ENCODE peak calls at places on chromosomes 1 and 21, in four cellular contexts. One of them, this sample, is unnamed.

GRCh38 chr1:234589064-234589765 is 20.8 kb downstream of the IRF2BP2 start:
- DNase-seq in brain microvascular endothelial cell: no peak
- DNase-seq in esophagus muscularis mucosa: peak; percentile 75
- DNase-seq in endodermal cell: no peak
- DNase-seq in this sample: no peak

GRCh38 chr21:44024895-44025353 is 12.8 kb downstream of the TRAPPC10 start:
- DNase-seq in brain microvascular endothelial cell: peak; percentile 72
- DNase-seq in endodermal cell: peak; percentile 61
- DNase-seq in esophagus muscularis mucosa: no peak
- DNase-seq in this sample: no peak

GRCh38 chr1:24946861-24947658 is 17.0 kb upstream of the RUNX3 start:
- DNase-seq in brain microvascular endothelial cell: peak; percentile 55
- DNase-seq in endodermal cell: no peak
- DNase-seq in esophagus muscularis mucosa: no peak
- DNase-seq in this sample: no peak

GRCh38 chr1:223811634-223812101 is 34.1 kb downstream of the TP53BP2 start:
- DNase-seq in endodermal cell: no peak
- DNase-seq in esophagus muscularis mucosa: no peak
- DNase-seq in brain microvascular endothelial cell: peak; percentile 20
- DNase-seq in this sample: no peak

GRCh38 chr1:32870615-32871363 is at the start of gene FNDC5:
- DNase-seq in endodermal cell: peak; percentile 78
- DNase-seq in brain microvascular endothelial cell: no peak
- DNase-seq in esophagus muscularis mucosa: no peak
- DNase-seq in this sample: no peak

GRCh38 chr1:165799387-165799786 is 28.0 kb upstream of the UCK2 start:
- DNase-seq in endodermal cell: no peak
- DNase-seq in brain microvascular endothelial cell: no peak
- DNase-seq in esophagus muscularis mucosa: no peak
- DNase-seq in this sample: no peak

GRCh38 chr1:37995773-37996379 is 6.1 kb upstream of the SF3A3 start:
- DNase-seq in brain microvascular endothelial cell: peak; percentile 67
- DNase-seq in esophagus muscularis mucosa: peak; percentile 93
- DNase-seq in endodermal cell: peak; percentile 89
- DNase-seq in this sample: no peak

GRCh38 chr1:50774759-50775351 is 185.2 kb downstream of the FAF1 start:
- DNase-seq in endodermal cell: no peak
- DNase-seq in esophagus muscularis mucosa: no peak
- DNase-seq in brain microvascular endothelial cell: peak; percentile 40
- DNase-seq in this sample: no peak

GRCh38 chr1:21924503-21925005 is 12.6 kb downstream of the HSPG2 start:
- DNase-seq in esophagus muscularis mucosa: no peak
- DNase-seq in endodermal cell: no peak
- DNase-seq in brain microvascular endothelial cell: no peak
- DNase-seq in this sample: no peak

GRCh38 chr1:223136086-223136485 is 7.0 kb downstream of the TLR5 start:
- DNase-seq in endodermal cell: peak; percentile 78
- DNase-seq in esophagus muscularis mucosa: no peak
- DNase-seq in brain microvascular endothelial cell: no peak
- DNase-seq in this sample: no peak

GRCh38 chr1:167447521-167448136 is 70.7 kb downstream of the CD247 start:
- DNase-seq in endodermal cell: peak; percentile 78
- DNase-seq in esophagus muscularis mucosa: no peak
- DNase-seq in brain microvascular endothelial cell: no peak
- DNase-seq in this sample: no peak

GRCh38 chr1:154006136-154006535 is 15.6 kb downstream of the RPS27 start:
- DNase-seq in esophagus muscularis mucosa: no peak
- DNase-seq in endodermal cell: no peak
- DNase-seq in brain microvascular endothelial cell: peak; percentile 42
- DNase-seq in this sample: no peak

GRCh38 chr1:95067069-95067468 is 5.7 kb downstream of the ALG14 start:
- DNase-seq in endodermal cell: no peak
- DNase-seq in brain microvascular endothelial cell: no peak
- DNase-seq in esophagus muscularis mucosa: no peak
- DNase-seq in this sample: no peak

GRCh38 chr1:93575586-93576271 is 105.9 kb downstream of the BCAR3 start:
- DNase-seq in endodermal cell: peak; percentile 51
- DNase-seq in brain microvascular endothelial cell: no peak
- DNase-seq in esophagus muscularis mucosa: peak; percentile 90
- DNase-seq in this sample: no peak

GRCh38 chr1:30977105-30977504 is 68.5 kb upstream of the SDC3 start:
- DNase-seq in brain microvascular endothelial cell: peak; percentile 29
- DNase-seq in endodermal cell: no peak
- DNase-seq in esophagus muscularis mucosa: no peak
- DNase-seq in this sample: no peak

GRCh38 chr1:94237291-94238226 is at the start of gene ARHGAP29:
- DNase-seq in endodermal cell: peak; percentile 96
- DNase-seq in esophagus muscularis mucosa: no peak
- DNase-seq in brain microvascular endothelial cell: peak; percentile 74
- DNase-seq in this sample: peak; percentile 50

GRCh38 chr1:68112835-68113243 is 62.4 kb upstream of the DIRAS3 start:
- DNase-seq in brain microvascular endothelial cell: peak; percentile 85
- DNase-seq in endodermal cell: peak; percentile 22
- DNase-seq in esophagus muscularis mucosa: peak; percentile 91
- DNase-seq in this sample: no peak

GRCh38 chr1:204443871-204444581 is 32.4 kb upstream of the PPP1R15B start:
- DNase-seq in endodermal cell: no peak
- DNase-seq in esophagus muscularis mucosa: no peak
- DNase-seq in brain microvascular endothelial cell: no peak
- DNase-seq in this sample: no peak

GRCh38 chr1:7539772-7540175 is 231.3 kb upstream of the VAMP3 start:
- DNase-seq in esophagus muscularis mucosa: no peak
- DNase-seq in endodermal cell: peak; percentile 96
- DNase-seq in brain microvascular endothelial cell: peak; percentile 15
- DNase-seq in this sample: no peak

GRCh38 chr1:212608956-212609700 is 567 bp downstream of the ATF3 start:
- DNase-seq in esophagus muscularis mucosa: no peak
- DNase-seq in endodermal cell: peak; percentile 90
- DNase-seq in brain microvascular endothelial cell: no peak
- DNase-seq in this sample: peak; percentile 53

GRCh38 chr1:18805925-18806849 is 53.3 kb downstream of the TAS1R2 start:
- DNase-seq in endodermal cell: no peak
- DNase-seq in esophagus muscularis mucosa: no peak
- DNase-seq in brain microvascular endothelial cell: no peak
- DNase-seq in this sample: no peak

GRCh38 chr1:217431395-217431794 is 199.5 kb downstream of the GPATCH2 start:
- DNase-seq in endodermal cell: no peak
- DNase-seq in brain microvascular endothelial cell: no peak
- DNase-seq in esophagus muscularis mucosa: no peak
- DNase-seq in this sample: no peak

GRCh38 chr1:151475175-151475574 is 15.9 kb upstream of the POGZ start:
- DNase-seq in esophagus muscularis mucosa: peak; percentile 10
- DNase-seq in brain microvascular endothelial cell: no peak
- DNase-seq in endodermal cell: no peak
- DNase-seq in this sample: no peak

GRCh38 chr1:186214816-186215215 is 160.2 kb downstream of the TPR start:
- DNase-seq in brain microvascular endothelial cell: no peak
- DNase-seq in esophagus muscularis mucosa: no peak
- DNase-seq in endodermal cell: no peak
- DNase-seq in this sample: no peak

GRCh38 chr1:186155594-186155993 is 219.5 kb downstream of the TPR start:
- DNase-seq in esophagus muscularis mucosa: no peak
- DNase-seq in brain microvascular endothelial cell: peak; percentile 77
- DNase-seq in endodermal cell: no peak
- DNase-seq in this sample: no peak

GRCh38 chr1:206676499-206676898 is 8.2 kb upstream of the MAPKAPK2 start:
- DNase-seq in brain microvascular endothelial cell: no peak
- DNase-seq in endodermal cell: no peak
- DNase-seq in esophagus muscularis mucosa: no peak
- DNase-seq in this sample: no peak

GRCh38 chr1:29851666-29852065 is 615.3 kb downstream of the PTPRU start:
- DNase-seq in brain microvascular endothelial cell: no peak
- DNase-seq in endodermal cell: no peak
- DNase-seq in esophagus muscularis mucosa: no peak
- DNase-seq in this sample: no peak

GRCh38 chr21:25535811-25536210 is 71.5 kb downstream of the MRPL39 start:
- DNase-seq in endodermal cell: no peak
- DNase-seq in brain microvascular endothelial cell: no peak
- DNase-seq in esophagus muscularis mucosa: no peak
- DNase-seq in this sample: no peak

GRCh38 chr1:205199090-205199930 is 12.2 kb downstream of the DSTYK start:
- DNase-seq in brain microvascular endothelial cell: peak; percentile 26
- DNase-seq in esophagus muscularis mucosa: no peak
- DNase-seq in endodermal cell: no peak
- DNase-seq in this sample: no peak

GRCh38 chr1:108897865-108898720 is 21.3 kb downstream of the GPSM2 start:
- DNase-seq in endodermal cell: no peak
- DNase-seq in esophagus muscularis mucosa: no peak
- DNase-seq in brain microvascular endothelial cell: peak; percentile 62
- DNase-seq in this sample: no peak

GRCh38 chr1:178536844-178537371 is 24.0 kb downstream of the TEX35 start:
- DNase-seq in brain microvascular endothelial cell: peak; percentile 95
- DNase-seq in esophagus muscularis mucosa: no peak
- DNase-seq in endodermal cell: no peak
- DNase-seq in this sample: no peak

GRCh38 chr21:34942911-34943310 is 106.2 kb downstream of the RUNX1 start:
- DNase-seq in endodermal cell: no peak
- DNase-seq in brain microvascular endothelial cell: no peak
- DNase-seq in esophagus muscularis mucosa: no peak
- DNase-seq in this sample: no peak

GRCh38 chr1:77438239-77438913 is 156.6 kb downstream of the AK5 start:
- DNase-seq in brain microvascular endothelial cell: peak; percentile 73
- DNase-seq in esophagus muscularis mucosa: no peak
- DNase-seq in endodermal cell: no peak
- DNase-seq in this sample: no peak

GRCh38 chr1:194813109-194813508 is 1626.7 kb upstream of the B3GALT2 start:
- DNase-seq in endodermal cell: no peak
- DNase-seq in esophagus muscularis mucosa: no peak
- DNase-seq in brain microvascular endothelial cell: no peak
- DNase-seq in this sample: no peak

GRCh38 chr1:205075642-205076155 is 8.6 kb downstream of the TMEM81 start:
- DNase-seq in esophagus muscularis mucosa: no peak
- DNase-seq in endodermal cell: no peak
- DNase-seq in brain microvascular endothelial cell: no peak
- DNase-seq in this sample: no peak

GRCh38 chr1:210663730-210664573 is 335.2 kb downstream of the HHAT start:
- DNase-seq in esophagus muscularis mucosa: no peak
- DNase-seq in endodermal cell: no peak
- DNase-seq in brain microvascular endothelial cell: no peak
- DNase-seq in this sample: no peak

GRCh38 chr1:117754061-117754969 is 148.5 kb downstream of the TENT5C start:
- DNase-seq in endodermal cell: peak; percentile 86
- DNase-seq in esophagus muscularis mucosa: no peak
- DNase-seq in brain microvascular endothelial cell: peak; percentile 57
- DNase-seq in this sample: peak; percentile 30

GRCh38 chr1:117757668-117758067 is 151.8 kb downstream of the TENT5C start:
- DNase-seq in endodermal cell: no peak
- DNase-seq in brain microvascular endothelial cell: no peak
- DNase-seq in esophagus muscularis mucosa: no peak
- DNase-seq in this sample: no peak

GRCh38 chr1:117760069-117760468 is 154.2 kb downstream of the TENT5C start:
- DNase-seq in esophagus muscularis mucosa: no peak
- DNase-seq in endodermal cell: no peak
- DNase-seq in brain microvascular endothelial cell: no peak
- DNase-seq in this sample: no peak

GRCh38 chr1:117759535-117759934 is 153.7 kb downstream of the TENT5C start:
- DNase-seq in brain microvascular endothelial cell: no peak
- DNase-seq in endodermal cell: no peak
- DNase-seq in esophagus muscularis mucosa: no peak
- DNase-seq in this sample: no peak

GRCh38 chr1:117758444-117759316 is 152.8 kb downstream of the TENT5C start:
- DNase-seq in esophagus muscularis mucosa: no peak
- DNase-seq in endodermal cell: peak; percentile 96
- DNase-seq in brain microvascular endothelial cell: peak; percentile 79
- DNase-seq in this sample: peak; percentile 41
- TF ChIP-seq CTCF in esophagus muscularis mucosa: peak; percentile 86
- TF ChIP-seq CTCF in endodermal cell: peak; percentile 95
- TF ChIP-seq CTCF in brain microvascular endothelial cell: peak; percentile 90
- TF ChIP-seq CTCF in this sample: peak; percentile 82

DNA sequence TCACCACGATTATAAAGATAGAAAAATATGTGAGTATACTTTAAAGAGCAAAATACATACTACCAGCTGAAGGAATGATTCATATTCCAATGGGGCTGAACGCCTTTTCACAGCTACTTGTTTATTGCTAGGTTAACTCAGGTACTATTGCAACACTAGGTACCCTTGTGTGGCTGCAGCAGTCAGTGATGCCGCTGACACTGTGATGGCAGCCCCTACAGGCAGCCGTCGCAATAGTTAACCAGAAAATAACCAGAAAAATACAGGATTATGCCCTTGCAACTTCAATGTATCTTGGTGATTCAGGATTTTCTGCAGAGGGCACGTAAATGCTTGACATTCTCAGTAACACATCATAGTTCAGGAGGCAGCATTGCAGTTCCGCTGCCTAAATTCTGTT is 1.6 kb upstream of the MARK1 start:
- DNase-seq in endodermal cell: peak; percentile 73
- DNase-seq in esophagus muscularis mucosa: no peak
- DNase-seq in brain microvascular endothelial cell: no peak
- DNase-seq in this sample: no peak
- TF ChIP-seq CTCF in endodermal cell: peak; percentile 76
- TF ChIP-seq CTCF in esophagus muscularis mucosa: no peak
- TF ChIP-seq CTCF in brain microvascular endothelial cell: peak; percentile 61
- TF ChIP-seq CTCF in this sample: no peak

DNA sequence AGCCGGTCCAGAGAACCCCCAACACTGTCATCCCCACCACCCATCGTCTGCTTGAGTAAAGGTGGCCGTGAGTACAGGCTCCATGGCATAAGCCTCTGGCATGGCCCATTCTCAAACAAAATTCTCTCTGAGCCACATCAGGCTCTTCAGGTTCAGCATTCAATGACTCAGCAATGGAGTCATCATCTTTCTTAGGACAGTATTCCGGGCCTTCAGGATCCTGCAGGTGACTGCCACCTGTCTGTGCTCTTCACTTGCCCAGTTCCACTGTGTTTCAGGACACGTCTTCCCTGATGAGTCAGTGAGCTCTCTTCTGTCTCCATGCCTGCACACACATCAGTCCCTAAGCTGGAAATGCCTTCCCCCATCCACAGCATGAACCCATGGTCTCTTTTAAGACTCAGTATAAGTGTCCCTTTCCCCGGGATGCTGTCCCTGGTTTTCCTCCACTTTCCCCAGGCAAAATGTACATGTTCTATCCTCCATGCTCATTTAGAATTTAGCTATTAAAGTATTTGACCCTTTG is 81.1 kb upstream of the FGGY start:
- DNase-seq in endodermal cell: no peak
- DNase-seq in brain microvascular endothelial cell: no peak
- DNase-seq in esophagus muscularis mucosa: no peak
- DNase-seq in this sample: no peak
- TF ChIP-seq CTCF in endodermal cell: no peak
- TF ChIP-seq CTCF in brain microvascular endothelial cell: no peak
- TF ChIP-seq CTCF in esophagus muscularis mucosa: no peak
- TF ChIP-seq CTCF in this sample: no peak

GRCh38 chr1:48576565-48576964 is 104.6 kb upstream of the SPATA6 start:
- DNase-seq in endodermal cell: no peak
- DNase-seq in brain microvascular endothelial cell: no peak
- DNase-seq in esophagus muscularis mucosa: no peak
- DNase-seq in this sample: no peak

GRCh38 chr1:48572134-48572533 is 100.1 kb upstream of the SPATA6 start:
- DNase-seq in endodermal cell: no peak
- DNase-seq in brain microvascular endothelial cell: no peak
- DNase-seq in esophagus muscularis mucosa: no peak
- DNase-seq in this sample: no peak

GRCh38 chr1:48571303-48571987 is 99.4 kb upstream of the SPATA6 start:
- DNase-seq in brain microvascular endothelial cell: no peak
- DNase-seq in esophagus muscularis mucosa: no peak
- DNase-seq in endodermal cell: no peak
- DNase-seq in this sample: no peak

GRCh38 chr1:48568501-48568900 is 96.5 kb upstream of the SPATA6 start:
- DNase-seq in endodermal cell: no peak
- DNase-seq in esophagus muscularis mucosa: no peak
- DNase-seq in brain microvascular endothelial cell: no peak
- DNase-seq in this sample: no peak

GRCh38 chr1:48572632-48573258 is 100.7 kb upstream of the SPATA6 start:
- DNase-seq in brain microvascular endothelial cell: peak; percentile 19
- DNase-seq in esophagus muscularis mucosa: no peak
- DNase-seq in endodermal cell: peak; percentile 94
- DNase-seq in this sample: peak; percentile 29
- TF ChIP-seq CTCF in brain microvascular endothelial cell: peak; percentile 88
- TF ChIP-seq CTCF in esophagus muscularis mucosa: peak; percentile 48
- TF ChIP-seq CTCF in endodermal cell: peak; percentile 95
- TF ChIP-seq CTCF in this sample: peak; percentile 64

This sample was measured in D721Med.